ENCODE peak calls at places on chromosomes 5 and 9, in eight cellular contexts. U, N, P, T, B, R, G and C are unnamed samples.

GRCh38 chr5:53170748-53171349 is 61.3 kb upstream of the MOCS2 start:
- DNase-seq in U (peak; percentile 22), N (no peak), P (peak; percentile 44), T (peak; percentile 19), B (no peak), R (peak; percentile 70), G (peak; percentile 48), C (no peak)

GRCh38 chr9:98415782-98416181 is 160.3 kb upstream of the TBC1D2 start:
- DNase-seq in U (no peak), N (no peak), P (no peak), T (no peak), B (no peak), R (no peak), G (no peak), C (no peak)

GRCh38 chr9:133375116-133375723 is 640 bp downstream of the SURF4 start:
- DNase-seq in U (peak; percentile 32), N (no peak), P (peak; percentile 48), T (peak; percentile 36), B (no peak), R (peak; percentile 63), G (peak; percentile 36), C (no peak)

GRCh38 chr5:160616712-160617497 is 195.2 kb downstream of the PTTG1 start:
- DNase-seq in U (no peak), N (no peak), P (no peak), T (no peak), B (no peak), R (no peak), G (no peak), C (no peak)

GRCh38 chr9:94586814-94587213 is 6.8 kb downstream of the FBP2 start:
- DNase-seq in U (peak; percentile 9), N (no peak), P (no peak), T (no peak), B (no peak), R (peak; percentile 48), G (peak; percentile 19), C (no peak)

GRCh38 chr9:113623851-113624485 is 160.4 kb downstream of the RGS3 start:
- DNase-seq in U (no peak), N (no peak), P (no peak), T (no peak), B (no peak), R (no peak), G (no peak), C (no peak)

GRCh38 chr9:127974769-127975261 is 6.0 kb downstream of the EEIG1 start:
- DNase-seq in U (no peak), N (no peak), P (no peak), T (no peak), B (no peak), R (no peak), G (peak; percentile 68), C (no peak)

GRCh38 chr9:93261281-93261680 is 77.3 kb downstream of the WNK2 start:
- DNase-seq in U (no peak), N (peak; percentile 5), P (no peak), T (no peak), B (no peak), R (no peak), G (no peak), C (no peak)

GRCh38 chr9:27194401-27195091 is 85.5 kb downstream of the TEK start:
- DNase-seq in U (no peak), N (no peak), P (peak; percentile 72), T (no peak), B (no peak), R (peak; percentile 76), G (peak; percentile 88), C (no peak)